ENCODE peak calls at places on chromosomes 2 and 18, in seven cellular contexts. S is body of pancreas; Y is NCI-H69; R is NCI-H2081 treated with DMSO at 0.1 percent for 48 hours; F is stimulated activated CD4-positive, alpha-beta T cell treated with anti-CD3 and anti-CD28 coated beads, Interleukin-12 subunit alpha, Interleukin-12 subunit beta, amount 100 ng/mL, for 24 hours; I is activated CD8-positive, alpha-beta memory T cell treated with anti-CD3 and anti-CD28 coated beads for 48 hours; T is AG08396. G is an unnamed sample.
A peak's percentile ranks its signal among the peaks of the same experiment; 100 is the strongest.

GRCh38 chr2:189370719-189371118 is 70.6 kb upstream of the WDR75 start:
- DNase-seq in S (no peak), Y (no peak), R (no peak), F (no peak), I (no peak), T (no peak), G (no peak)

GRCh38 chr2:66507673-66508127 is 72.8 kb downstream of the MEIS1 start:
- DNase-seq in S (peak; percentile 33), Y (peak; percentile 53), R (no peak), F (no peak), I (no peak), T (no peak), G (no peak)

GRCh38 chr2:32418777-32419176 is 62.0 kb downstream of the BIRC6 start:
- DNase-seq in S (no peak), Y (no peak), R (no peak), F (no peak), I (no peak), T (peak; percentile 12), G (no peak)

GRCh38 chr2:65278450-65279030 is 50.9 kb downstream of the ACTR2 start:
- DNase-seq in S (no peak), Y (no peak), R (no peak), F (no peak), I (no peak), T (no peak), G (no peak)

GRCh38 chr2:128282976-128283810 is 35.5 kb downstream of the HS6ST1 start:
- DNase-seq in S (no peak), Y (no peak), R (no peak), F (no peak), I (no peak), T (no peak), G (no peak)

GRCh38 chr2:177314722-177315264 is 50.3 kb upstream of the NFE2L2 start:
- DNase-seq in S (no peak), Y (peak; percentile 90), R (no peak), F (no peak), I (no peak), T (no peak), G (no peak)

GRCh38 chr2:224151680-224152310 is 112.7 kb upstream of the SERPINE2 start:
- DNase-seq in S (no peak), Y (peak; percentile 1), R (no peak), F (no peak), I (no peak), T (no peak), G (no peak)

GRCh38 chr2:105751272-105751671 is 6.6 kb downstream of the NCK2 start:
- DNase-seq in S (no peak), Y (no peak), R (no peak), F (no peak), I (no peak), T (no peak), G (no peak)

GRCh38 chr2:101255501-101255900 is 2.8 kb downstream of the CNOT11 start:
- DNase-seq in S (no peak), Y (no peak), R (no peak), F (no peak), I (no peak), T (no peak), G (no peak)

GRCh38 chr2:222823183-222823915 is 37.5 kb upstream of the ACSL3 start:
- DNase-seq in S (no peak), Y (no peak), R (no peak), F (no peak), I (no peak), T (no peak), G (no peak)

GRCh38 chr2:10235099-10235908 is 67.4 kb upstream of the HPCAL1 start:
- DNase-seq in S (no peak), Y (no peak), R (no peak), F (no peak), I (no peak), T (no peak), G (no peak)

GRCh38 chr2:38375711-38376345 is 1.2 kb downstream of the ATL2 start:
- DNase-seq in S (no peak), Y (no peak), R (no peak), F (no peak), I (peak; percentile 16), T (no peak), G (no peak)

GRCh38 chr2:43139996-43140621 is 86.3 kb downstream of the ZFP36L2 start:
- DNase-seq in S (no peak), Y (no peak), R (no peak), F (no peak), I (no peak), T (no peak), G (peak; percentile 83)

GRCh38 chr18:42157878-42158277 is 202.8 kb downstream of the PIK3C3 start:
- DNase-seq in S (no peak), Y (peak; percentile 94), R (no peak), F (no peak), I (no peak), T (no peak), G (no peak)

GRCh38 chr2:70510213-70510820 is 43.3 kb downstream of the TGFA start:
- DNase-seq in S (no peak), Y (no peak), R (no peak), F (no peak), I (no peak), T (no peak), G (no peak)

GRCh38 chr2:203659650-203660049 is 46.8 kb upstream of the CD28 start:
- DNase-seq in S (peak; percentile 45), Y (no peak), R (no peak), F (no peak), I (no peak), T (no peak), G (no peak)

GRCh38 chr18:3683483-3683882 is 233.5 kb downstream of the TGIF1 start:
- DNase-seq in S (no peak), Y (peak; percentile 92), R (no peak), F (no peak), I (no peak), T (no peak), G (no peak)

GRCh38 chr18:79479114-79479760 is 83.5 kb downstream of the NFATC1 start:
- DNase-seq in S (no peak), Y (no peak), R (no peak), F (no peak), I (no peak), T (no peak), G (no peak)

GRCh38 chr2:80007722-80008503 is 296.6 kb downstream of the LRRTM1 start:
- DNase-seq in S (no peak), Y (peak; percentile 72), R (no peak), F (no peak), I (no peak), T (no peak), G (no peak)

GRCh38 chr2:85409719-85410583 is at the start of gene CAPG:
- DNase-seq in S (peak; percentile 53), Y (no peak), R (no peak), F (peak; percentile 30), I (no peak), T (no peak), G (no peak)

GRCh38 chr2:101745711-101746694 is 48.5 kb downstream of the MAP4K4 start:
- DNase-seq in S (no peak), Y (no peak), R (no peak), F (no peak), I (no peak), T (peak; percentile 47), G (no peak)

GRCh38 chr2:56449449-56449860 is 265.7 kb downstream of the CCDC85A start:
- DNase-seq in S (no peak), Y (peak; percentile 75), R (no peak), F (no peak), I (no peak), T (no peak), G (no peak)

GRCh38 chr18:35616664-35617423 is 35.3 kb downstream of the GALNT1 start:
- DNase-seq in S (peak; percentile 56), Y (peak; percentile 82), R (no peak), F (peak; percentile 40), I (peak; percentile 13), T (peak; percentile 55), G (peak; percentile 10)

GRCh38 chr2:241315879-241316700 is at the start of gene SEPTIN2:
- DNase-seq in S (no peak), Y (peak; percentile 68), R (no peak), F (no peak), I (peak; percentile 62), T (no peak), G (no peak)

GRCh38 chr18:12703714-12704113 is 872 bp downstream of the PSMG2 start:
- DNase-seq in S (no peak), Y (peak; percentile 79), R (no peak), F (no peak), I (no peak), T (peak; percentile 64), G (no peak)

GRCh38 chr2:206164261-206164862 is 4.7 kb downstream of the EEF1B2 start:
- DNase-seq in S (peak; percentile 28), Y (peak; percentile 33), R (no peak), F (peak; percentile 14), I (no peak), T (peak; percentile 53), G (no peak)

GRCh38 chr2:237705225-237705524 is 77.8 kb downstream of the LRRFIP1 start:
- DNase-seq in S (no peak), Y (no peak), R (no peak), F (no peak), I (no peak), T (no peak), G (no peak)

GRCh38 chr2:11864724-11865123 is 118.3 kb downstream of the LPIN1 start:
- DNase-seq in S (no peak), Y (no peak), R (no peak), F (no peak), I (no peak), T (no peak), G (no peak)

GRCh38 chr18:21391074-21391673 is 149.1 kb downstream of the GREB1L start:
- DNase-seq in S (no peak), Y (peak; percentile 100), R (peak; percentile 69), F (no peak), I (no peak), T (no peak), G (no peak)

GRCh38 chr2:114699423-114699944 is 257.0 kb downstream of the DPP10 start:
- DNase-seq in S (no peak), Y (no peak), R (no peak), F (no peak), I (no peak), T (no peak), G (no peak)

GRCh38 chr2:172248381-172249173 is 145.9 kb upstream of the DLX2 start:
- DNase-seq in S (no peak), Y (peak; percentile 34), R (no peak), F (no peak), I (no peak), T (peak; percentile 28), G (no peak)

GRCh38 chr2:120797421-120798289 is 62.0 kb downstream of the GLI2 start:
- DNase-seq in S (no peak), Y (peak; percentile 72), R (no peak), F (no peak), I (no peak), T (no peak), G (no peak)

GRCh38 chr2:154195644-154196221 is 324.0 kb downstream of the GALNT13 start:
- DNase-seq in S (no peak), Y (peak; percentile 66), R (no peak), F (no peak), I (no peak), T (no peak), G (no peak)

GRCh38 chr2:227153766-227154486 is 10.1 kb downstream of the COL4A4 start:
- DNase-seq in S (peak; percentile 26), Y (peak; percentile 79), R (no peak), F (no peak), I (no peak), T (no peak), G (no peak)

GRCh38 chr2:180291060-180291459 is 284.0 kb upstream of the CWC22 start:
- DNase-seq in S (no peak), Y (no peak), R (no peak), F (no peak), I (no peak), T (no peak), G (no peak)

GRCh38 chr2:26640781-26641564 is at the start of gene CIB4:
- DNase-seq in S (peak; percentile 80), Y (peak; percentile 37), R (no peak), F (no peak), I (no peak), T (no peak), G (no peak)

GRCh38 chr18:27778441-27778840 is 398.5 kb downstream of the CDH2 start:
- DNase-seq in S (no peak), Y (peak; percentile 59), R (no peak), F (no peak), I (no peak), T (no peak), G (no peak)

G was measured in brain pericyte.